ENCODE peak calls at places on chromosomes 3 and 15, in eight cellular contexts. K is PC-3; O is activated CD8-positive, alpha-beta memory T cell treated with anti-CD3 and anti-CD28 coated beads for 48 hours; Z is retina; R is progenitor cell of endocrine pancreas; N is hippocampal formation; S is esophagus squamous epithelium; F is kidney tubule cell. E is an unnamed sample.

GRCh38 chr3:24734019-24734418 is 239.4 kb upstream of the THRB start:
- DNase-seq in K (peak; percentile 50), O (no peak), Z (no peak), R (no peak), N (no peak), S (no peak), F (no peak), E (peak; percentile 88)

GRCh38 chr3:11236588-11237461 is 35.4 kb upstream of the ATG7 start:
- DNase-seq in K (peak; percentile 94), O (peak; percentile 73), Z (no peak), R (peak; percentile 68), N (no peak), S (no peak), F (peak; percentile 78), E (peak; percentile 83)

GRCh38 chr3:161322781-161323568 is 48.3 kb downstream of the SPTSSB start:
- DNase-seq in K (peak; percentile 13), O (no peak), Z (no peak), R (no peak), N (no peak), S (no peak), F (no peak), E (no peak)

GRCh38 chr15:58062983-58063382 is 2.5 kb downstream of the ALDH1A2 start:
- DNase-seq in K (no peak), O (no peak), Z (no peak), R (no peak), N (no peak), S (no peak), F (no peak), E (no peak)

GRCh38 chr3:7669641-7670040 is 808.7 kb downstream of the GRM7 start:
- DNase-seq in K (no peak), O (no peak), Z (no peak), R (no peak), N (peak; percentile 62), S (no peak), F (no peak), E (no peak)

GRCh38 chr3:79019137-79019923 is 748.5 kb downstream of the ROBO1 start:
- DNase-seq in K (peak; percentile 88), O (no peak), Z (peak; percentile 95), R (peak; percentile 49), N (peak; percentile 90), S (no peak), F (peak; percentile 84), E (peak; percentile 95)

GRCh38 chr3:13644341-13645082 is 95.6 kb downstream of the FBLN2 start:
- DNase-seq in K (peak; percentile 51), O (no peak), Z (no peak), R (no peak), N (no peak), S (no peak), F (peak; percentile 23), E (peak; percentile 35)

GRCh38 chr3:126300001-126300760 is 57.0 kb downstream of the KLF15 start:
- DNase-seq in K (no peak), O (no peak), Z (no peak), R (no peak), N (no peak), S (no peak), F (no peak), E (no peak)

GRCh38 chr15:93523490-93523889 is 434.5 kb upstream of the RGMA start:
- DNase-seq in K (no peak), O (no peak), Z (no peak), R (no peak), N (no peak), S (no peak), F (no peak), E (no peak)

GRCh38 chr3:31193871-31194270 is 299.4 kb upstream of the GADL1 start:
- DNase-seq in K (no peak), O (no peak), Z (no peak), R (no peak), N (no peak), S (no peak), F (no peak), E (no peak)

GRCh38 chr15:81270188-81270587 is 53.8 kb downstream of the STARD5 start:
- DNase-seq in K (no peak), O (no peak), Z (no peak), R (no peak), N (no peak), S (no peak), F (no peak), E (no peak)

GRCh38 chr3:168248383-168249047 is 152.8 kb upstream of the GOLIM4 start:
- DNase-seq in K (peak; percentile 65), O (no peak), Z (peak; percentile 90), R (peak; percentile 28), N (no peak), S (no peak), F (peak; percentile 43), E (peak; percentile 37)

GRCh38 chr3:57436195-57436761 is 107.9 kb downstream of the DNAH12 start:
- DNase-seq in K (no peak), O (no peak), Z (no peak), R (no peak), N (no peak), S (no peak), F (no peak), E (no peak)

GRCh38 chr3:186102687-186103086 is 6.2 kb downstream of the ETV5 start:
- DNase-seq in K (no peak), O (no peak), Z (no peak), R (no peak), N (no peak), S (no peak), F (no peak), E (peak; percentile 35)

GRCh38 chr3:7546219-7546618 is 685.3 kb downstream of the GRM7 start:
- DNase-seq in K (no peak), O (no peak), Z (no peak), R (no peak), N (no peak), S (no peak), F (peak; percentile 61), E (peak; percentile 57)

GRCh38 chr3:27079427-27080105 is 289.6 kb downstream of the NEK10 start:
- DNase-seq in K (no peak), O (no peak), Z (no peak), R (no peak), N (no peak), S (no peak), F (no peak), E (no peak)

GRCh38 chr3:23928525-23928924 is 11.6 kb downstream of the RPL15 start:
- DNase-seq in K (no peak), O (no peak), Z (no peak), R (no peak), N (no peak), S (no peak), F (peak; percentile 79), E (peak; percentile 69)

GRCh38 chr3:124391774-124392173 is 338.5 kb upstream of the UMPS start:
- DNase-seq in K (no peak), O (no peak), Z (no peak), R (no peak), N (no peak), S (no peak), F (no peak), E (no peak)

GRCh38 chr15:58437531-58438105 is 5.8 kb downstream of the LIPC start:
- DNase-seq in K (no peak), O (no peak), Z (no peak), R (no peak), N (no peak), S (no peak), F (peak; percentile 17), E (no peak)

GRCh38 chr3:179149239-179149887 is 1.2 kb downstream of the PIK3CA start:
- DNase-seq in K (peak; percentile 43), O (peak; percentile 6), Z (no peak), R (no peak), N (no peak), S (no peak), F (peak; percentile 63), E (peak; percentile 60)

GRCh38 chr15:35325374-35325941 is 220.5 kb downstream of the DPH6 start:
- DNase-seq in K (no peak), O (no peak), Z (no peak), R (no peak), N (no peak), S (no peak), F (no peak), E (no peak)

GRCh38 chr15:101276501-101277037 is 716 bp downstream of the SELENOS start:
- DNase-seq in K (peak; percentile 37), O (no peak), Z (peak; percentile 34), R (no peak), N (no peak), S (no peak), F (peak; percentile 51), E (peak; percentile 31)

GRCh38 chr15:69304176-69304533 is 5.4 kb downstream of the PAQR5 start:
- DNase-seq in K (peak; percentile 83), O (no peak), Z (no peak), R (no peak), N (no peak), S (no peak), F (peak; percentile 95), E (peak; percentile 91)

GRCh38 chr3:197181751-197182150 is 116.7 kb downstream of the DLG1 start:
- DNase-seq in K (no peak), O (no peak), Z (no peak), R (no peak), N (no peak), S (no peak), F (no peak), E (peak; percentile 25)

GRCh38 chr3:45968706-45969105 is 25.4 kb downstream of the CXCR6 start:
- DNase-seq in K (peak; percentile 21), O (no peak), Z (no peak), R (no peak), N (no peak), S (no peak), F (peak; percentile 54), E (peak; percentile 53)

GRCh38 chr3:18445421-18446066 is 20.4 kb upstream of the SATB1 start:
- DNase-seq in K (no peak), O (peak; percentile 55), Z (peak; percentile 67), R (no peak), N (no peak), S (no peak), F (no peak), E (no peak)

GRCh38 chr3:136667081-136667480 is 85.1 kb downstream of the STAG1 start:
- DNase-seq in K (no peak), O (no peak), Z (no peak), R (no peak), N (no peak), S (no peak), F (no peak), E (peak; percentile 12)

GRCh38 chr15:80560601-80561025 is 134.5 kb upstream of the ABHD17C start:
- DNase-seq in K (no peak), O (no peak), Z (no peak), R (no peak), N (no peak), S (no peak), F (no peak), E (no peak)

GRCh38 chr3:89380006-89380405 is 272.6 kb downstream of the EPHA3 start:
- DNase-seq in K (peak; percentile 59), O (no peak), Z (no peak), R (no peak), N (no peak), S (no peak), F (peak; percentile 4), E (peak; percentile 85)

GRCh38 chr15:78715930-78716329 is 74.9 kb upstream of the CHRNB4 start:
- DNase-seq in K (peak; percentile 71), O (no peak), Z (no peak), R (no peak), N (no peak), S (no peak), F (peak; percentile 96), E (peak; percentile 94)

GRCh38 chr3:17258823-17259436 is 374.2 kb downstream of the PLCL2 start:
- DNase-seq in K (peak; percentile 71), O (no peak), Z (peak; percentile 13), R (no peak), N (peak; percentile 51), S (no peak), F (peak; percentile 47), E (peak; percentile 42)

E was measured in epithelial cell of esophagus.